ENCODE peak calls at places on chromosomes 13 and 19, in ten cellular contexts. H is uterus, M is A673, P is EL, N is PC-9, A is neuronal stem cell, I is NCI-H1105, F is AG08396, T is stomach, Q is NCI-H1436. J is an unnamed sample.

GRCh38 chr13:50846861-50847475 is 3.5 kb upstream of the DLEU7 start:
- DNase-seq in H (no peak), M (no peak), P (no peak), N (no peak), A (no peak), I (no peak), F (no peak), T (no peak), Q (no peak), J (no peak)

GRCh38 chr13:50915562-50915961 is 6.0 kb downstream of the RNASEH2B start:
- DNase-seq in H (no peak), M (no peak), P (no peak), N (no peak), A (no peak), I (no peak), F (no peak), T (no peak), Q (no peak), J (no peak)

GRCh38 chr13:32117696-32118095 is 86.1 kb downstream of the FRY start:
- DNase-seq in H (no peak), M (no peak), P (no peak), N (no peak), A (no peak), I (no peak), F (no peak), T (peak), Q (no peak), J (no peak)

GRCh38 chr19:10271543-10272086 is 695 bp downstream of the ICAM1 start:
- DNase-seq in H (no peak), M (no peak), P (peak), N (no peak), A (no peak), I (no peak), F (no peak), T (no peak), Q (no peak), J (peak)

GRCh38 chr19:32675720-32676185 is at the start of gene RGS9BP:
- DNase-seq in H (peak), M (peak), P (peak), N (peak), A (peak), I (peak), F (peak), T (peak), Q (peak), J (peak)

GRCh38 chr13:47415048-47415447 is 518.2 kb upstream of the HTR2A start:
- DNase-seq in H (no peak), M (no peak), P (no peak), N (no peak), A (no peak), I (no peak), F (no peak), T (no peak), Q (no peak), J (no peak)

GRCh38 chr19:48896191-48896720 is 2.3 kb downstream of the TULP2 start:
- DNase-seq in H (peak), M (peak), P (peak), N (no peak), A (peak), I (no peak), F (no peak), T (no peak), Q (peak), J (no peak)

GRCh38 chr13:47215741-47216140 is 318.9 kb upstream of the HTR2A start:
- DNase-seq in H (no peak), M (peak), P (peak), N (peak), A (no peak), I (no peak), F (peak), T (no peak), Q (no peak), J (peak)

GRCh38 chr19:3249408-3249807 is 24.9 kb downstream of the CELF5 start:
- DNase-seq in H (no peak), M (peak), P (no peak), N (no peak), A (no peak), I (no peak), F (no peak), T (no peak), Q (no peak), J (peak)

GRCh38 chr19:27754700-27755099 is 1458.3 kb downstream of the UQCRFS1 start:
- DNase-seq in H (no peak), M (no peak), P (no peak), N (no peak), A (no peak), I (no peak), F (no peak), T (no peak), Q (no peak), J (no peak)

GRCh38 chr19:5595129-5595528 is 27.4 kb upstream of the TINCR start:
- DNase-seq in H (no peak), M (no peak), P (no peak), N (no peak), A (no peak), I (no peak), F (no peak), T (no peak), Q (no peak), J (peak)

GRCh38 chr13:99984463-99985242 is 3.1 kb downstream of the ZIC2 start:
- DNase-seq in H (no peak), M (peak), P (no peak), N (no peak), A (no peak), I (no peak), F (no peak), T (no peak), Q (no peak), J (peak)

GRCh38 chr13:50531917-50532899 is 311.3 kb downstream of the DLEU7 start:
- DNase-seq in H (no peak), M (peak), P (peak), N (no peak), A (no peak), I (no peak), F (no peak), T (no peak), Q (no peak), J (peak)

GRCh38 chr13:46559272-46559805 is 6.4 kb downstream of the LRCH1 start:
- DNase-seq in H (no peak), M (no peak), P (no peak), N (no peak), A (no peak), I (no peak), F (no peak), T (no peak), Q (no peak), J (no peak)

GRCh38 chr19:15508035-15508710 is at the start of gene CYP4F22:
- DNase-seq in H (no peak), M (peak), P (no peak), N (no peak), A (no peak), I (no peak), F (no peak), T (no peak), Q (no peak), J (no peak)

GRCh38 chr19:19670070-19670551 is 1.5 kb downstream of the ZNF101 start:
- DNase-seq in H (no peak), M (no peak), P (peak), N (no peak), A (no peak), I (no peak), F (peak), T (no peak), Q (no peak), J (peak)

GRCh38 chr19:7924241-7924640 is 1.7 kb downstream of the CTXN1 start:
- DNase-seq in H (no peak), M (peak), P (no peak), N (no peak), A (no peak), I (no peak), F (no peak), T (no peak), Q (no peak), J (peak)

GRCh38 chr19:39264306-39265290 is 3.6 kb upstream of the IFNL2 start:
- DNase-seq in H (no peak), M (no peak), P (no peak), N (no peak), A (peak), I (no peak), F (no peak), T (no peak), Q (no peak), J (peak)

GRCh38 chr19:9597027-9597426 is 12.7 kb upstream of the ZNF121 start:
- DNase-seq in H (no peak), M (no peak), P (peak), N (peak), A (no peak), I (no peak), F (peak), T (no peak), Q (no peak), J (peak)

GRCh38 chr19:10142701-10143375 is 23.1 kb upstream of the EIF3G start:
- DNase-seq in H (no peak), M (no peak), P (no peak), N (no peak), A (no peak), I (no peak), F (no peak), T (no peak), Q (no peak), J (peak)

GRCh38 chr19:55212447-55212846 is 3.1 kb upstream of the PTPRH start:
- DNase-seq in H (no peak), M (peak), P (no peak), N (no peak), A (no peak), I (no peak), F (no peak), T (no peak), Q (no peak), J (no peak)

GRCh38 chr13:25493930-25494707 is 122.3 kb downstream of the ATP8A2 start:
- DNase-seq in H (no peak), M (peak), P (no peak), N (no peak), A (no peak), I (no peak), F (no peak), T (no peak), Q (no peak), J (no peak)